ENCODE peak calls at places on chromosome 10, in six cellular contexts. G, N, E, P, K and J are unnamed samples.

GRCh38 chr10:103595933-103596726 is 102.6 kb downstream of the NEURL1 start:
- DNase-seq in E (no peak), K (no peak), N (no peak), P (no peak), G (no peak), J (no peak)

GRCh38 chr10:1646332-1646731 is 91.0 kb downstream of the ADARB2 start:
- DNase-seq in P (no peak), N (no peak), E (no peak), K (no peak), G (no peak), J (no peak)

GRCh38 chr10:133158437-133158755 is 1.6 kb upstream of the KNDC1 start:
- DNase-seq in E (no peak), K (no peak), P (no peak), N (no peak), G (no peak), J (no peak)

GRCh38 chr10:77350711-77351119 is 286.9 kb downstream of the KCNMA1 start:
- DNase-seq in K (peak; percentile 99), P (peak; percentile 94), G (peak; percentile 94), E (peak; percentile 30), N (no peak), J (peak; percentile 93)

GRCh38 chr10:10826125-10826524 is 191.5 kb upstream of the CELF2 start:
- DNase-seq in G (peak; percentile 56), P (no peak), E (no peak), N (no peak), K (peak; percentile 81), J (peak; percentile 39)

GRCh38 chr10:80070068-80070467 is 8.4 kb upstream of the TMEM254 start:
- DNase-seq in G (no peak), N (no peak), E (no peak), K (no peak), P (no peak), J (no peak)

GRCh38 chr10:29857843-29858242 is 201.5 kb downstream of the JCAD start:
- DNase-seq in G (no peak), N (no peak), E (no peak), P (no peak), K (no peak), J (no peak)

GRCh38 chr10:15690031-15690430 is 29.7 kb downstream of the ITGA8 start:
- DNase-seq in K (no peak), E (no peak), N (no peak), P (no peak), G (no peak), J (no peak)

GRCh38 chr10:79202188-79203013 is 133.6 kb downstream of the ZMIZ1 start:
- DNase-seq in K (peak; percentile 27), N (peak; percentile 6), G (no peak), E (no peak), P (peak; percentile 57), J (no peak)

GRCh38 chr10:17179002-17179401 is 22.5 kb downstream of the TRDMT1 start:
- DNase-seq in G (no peak), N (no peak), P (no peak), E (no peak), K (peak; percentile 64), J (no peak)

GRCh38 chr10:61486251-61486650 is 33.1 kb upstream of the TMEM26 start:
- DNase-seq in N (no peak), P (no peak), K (no peak), G (no peak), E (no peak), J (no peak)

GRCh38 chr10:61786728-61787127 is 114.8 kb upstream of the ARID5B start:
- DNase-seq in N (no peak), K (peak; percentile 88), P (no peak), G (peak; percentile 30), E (no peak), J (no peak)

DNA sequence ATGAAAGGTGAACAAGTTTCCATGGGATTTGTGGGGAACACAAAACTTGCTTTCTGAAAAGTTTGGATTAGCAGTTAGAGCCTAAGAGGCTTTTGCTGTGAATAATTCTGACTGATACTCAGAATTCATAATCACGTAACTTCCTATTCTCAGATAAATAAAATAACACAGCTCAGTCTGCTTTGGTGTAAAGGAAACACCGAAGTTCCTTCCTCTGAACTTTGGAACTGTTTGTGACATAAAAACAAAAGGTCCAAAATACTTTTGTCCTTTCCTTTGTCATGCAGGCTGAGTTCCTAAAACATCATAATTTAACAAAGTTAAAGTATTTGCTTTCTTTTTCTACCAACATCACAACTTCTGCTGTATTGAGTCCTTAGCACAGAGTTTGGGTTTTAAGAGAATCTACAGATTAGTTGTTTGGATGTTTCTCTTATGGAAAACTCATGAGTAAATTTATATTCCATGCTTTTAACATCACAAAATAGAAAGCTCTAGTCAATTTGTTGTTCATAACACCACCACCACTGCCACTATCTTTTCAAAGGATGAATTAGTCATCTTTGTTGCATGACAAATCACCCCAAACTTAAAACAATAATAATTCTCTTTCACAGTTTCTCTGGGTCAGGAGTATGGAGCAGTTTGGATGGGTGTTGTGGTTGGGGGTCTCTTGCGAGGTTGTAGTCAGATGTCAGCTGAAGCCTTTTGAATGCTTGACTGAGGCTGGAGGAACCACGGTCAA is 123.4 kb downstream of the REEP3 start:
- DNase-seq in P (no peak), E (no peak), G (no peak), K (no peak), N (no peak), J (no peak)
- TF ChIP-seq CTCF in P (no peak), E (no peak), G (no peak), K (no peak), N (no peak), J (no peak)

GRCh38 chr10:42419789-42420188 is 218.6 kb downstream of the ZNF33B start:
- DNase-seq in K (no peak), N (no peak), E (no peak), P (no peak), G (no peak), J (no peak)

GRCh38 chr10:42422911-42423310 is 215.5 kb downstream of the ZNF33B start:
- DNase-seq in K (no peak), E (no peak), G (no peak), N (no peak), P (no peak), J (no peak)

DNA sequence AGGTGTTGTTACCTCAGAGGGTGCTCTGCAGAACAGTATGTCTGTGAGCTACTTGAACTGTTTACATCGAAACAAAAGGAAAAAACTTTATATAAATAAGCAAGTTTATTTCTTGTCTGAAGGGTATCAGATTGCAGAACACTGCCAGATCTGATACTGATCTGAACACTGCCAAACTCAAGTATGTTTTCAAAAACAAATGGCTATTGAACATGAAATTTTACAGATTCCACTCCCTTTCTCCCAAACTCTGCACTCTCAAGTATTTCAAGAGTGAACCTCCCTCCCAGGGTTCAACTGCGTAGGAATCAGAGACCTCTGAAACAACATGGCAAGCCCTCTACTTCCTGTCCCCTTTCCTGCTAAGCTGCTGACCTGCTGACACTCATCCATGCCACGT is 216.6 kb downstream of the ZNF33B start:
- DNase-seq in P (no peak), N (no peak), K (no peak), E (no peak), G (no peak), J (no peak)
- TF ChIP-seq CTCF in P (no peak), N (no peak), K (no peak), E (no peak), G (no peak), J (no peak)

GRCh38 chr10:115432188-115432819 is 339.1 kb downstream of the ATRNL1 start:
- DNase-seq in K (peak; percentile 40), G (no peak), P (peak; percentile 29), N (no peak), E (no peak), J (peak; percentile 6)
- TF ChIP-seq CTCF in K (peak; percentile 55), G (peak; percentile 33), P (peak; percentile 69), N (no peak), E (no peak), J (peak; percentile 64)

DNA sequence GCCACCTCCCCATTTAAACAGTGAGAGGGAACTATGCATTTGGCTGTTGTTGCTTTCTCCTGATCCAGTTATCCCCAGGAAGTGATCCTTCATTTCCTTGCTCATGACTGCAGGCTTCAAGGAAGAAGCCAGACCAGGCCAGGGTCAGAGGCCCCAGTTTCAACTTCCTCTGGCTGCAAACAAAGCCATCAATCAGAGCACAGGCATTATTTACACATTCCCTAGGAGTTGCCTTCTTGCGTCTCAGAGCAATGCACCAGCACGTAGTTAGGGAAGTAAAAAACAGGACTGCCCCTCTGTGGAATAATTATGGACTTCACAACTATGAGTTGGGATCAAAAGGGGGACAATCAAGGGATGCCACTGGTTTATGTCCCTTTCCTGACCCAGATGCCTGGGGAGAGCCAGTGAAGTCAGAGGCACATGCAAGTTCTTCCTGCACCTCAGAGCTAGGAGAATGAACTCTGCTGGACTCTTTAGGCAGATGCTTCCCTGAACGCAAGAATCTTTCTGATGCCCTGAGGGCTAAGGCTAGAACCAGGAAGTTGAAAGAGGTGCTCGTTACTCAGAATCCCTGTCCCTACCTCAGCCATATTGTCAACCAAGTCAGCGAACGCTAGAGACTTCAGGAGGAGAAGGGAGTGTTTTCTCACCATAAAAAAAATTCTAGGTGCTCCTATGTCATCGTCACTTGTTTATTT is 359.1 kb downstream of the PRPF18 start:
- DNase-seq in N (no peak), G (no peak), K (no peak), P (no peak), E (no peak), J (no peak)
- TF ChIP-seq CTCF in N (no peak), G (no peak), K (no peak), P (no peak), E (no peak), J (no peak)

DNA sequence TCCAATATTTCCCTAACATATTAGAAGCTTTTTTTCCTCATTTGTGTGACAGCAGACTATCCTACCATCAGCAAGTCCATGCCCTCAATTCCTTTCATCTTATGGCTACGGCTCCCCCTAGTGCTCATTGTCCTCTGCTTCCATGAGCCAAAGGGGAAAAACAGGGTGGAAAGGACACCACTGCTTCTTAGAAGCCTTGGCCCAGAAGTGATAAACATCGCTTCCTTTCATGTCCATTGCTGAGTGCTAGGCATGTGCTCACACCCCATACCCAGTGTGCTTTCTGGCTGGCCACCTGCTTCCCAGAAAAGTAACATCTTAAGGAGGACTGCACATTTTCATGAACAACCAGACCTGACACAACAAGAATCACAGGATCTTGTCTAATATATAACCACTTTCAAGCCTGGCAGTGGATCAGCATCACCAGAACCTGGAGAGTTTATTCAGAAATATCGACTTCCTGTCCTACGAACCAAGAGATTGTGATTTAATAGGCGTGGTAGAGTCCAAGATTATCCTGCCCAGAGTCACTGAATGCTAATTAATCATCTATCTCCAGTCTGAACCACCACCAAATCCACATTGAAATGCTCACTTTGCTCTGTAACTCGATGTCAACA is 650.5 kb upstream of the SORCS1 start:
- DNase-seq in E (peak; percentile 72), N (no peak), P (peak; percentile 39), K (peak; percentile 47), G (no peak), J (peak; percentile 28)
- TF ChIP-seq CTCF in E (peak; percentile 60), N (no peak), P (no peak), K (peak; percentile 61), G (peak; percentile 73), J (peak; percentile 91)